ENCODE peak calls at places on chromosomes 4 and X, in seven cellular contexts. One of them, this sample, is unnamed.

GRCh38 chr4:149784018-149784417 is 31.6 kb downstream of the IQCM start:
- DNase-seq in suprapubic skin: no peak
- DNase-seq in uterus: no peak
- DNase-seq in IMR-90: peak; percentile 32
- DNase-seq in prostate gland: no peak
- DNase-seq in fibroblast of lung: no peak
- DNase-seq in breast epithelium: no peak
- DNase-seq in this sample: no peak

GRCh38 chrX:57964975-57965374 is 54.7 kb upstream of the ZXDA start:
- DNase-seq in suprapubic skin: no peak
- DNase-seq in uterus: no peak
- DNase-seq in IMR-90: no peak
- DNase-seq in prostate gland: no peak
- DNase-seq in fibroblast of lung: no peak
- DNase-seq in breast epithelium: no peak
- DNase-seq in this sample: no peak

GRCh38 chrX:153685751-153686676 is 1.7 kb upstream of the SLC6A8 start:
- DNase-seq in suprapubic skin: no peak
- DNase-seq in uterus: no peak
- DNase-seq in IMR-90: no peak
- DNase-seq in prostate gland: no peak
- DNase-seq in fibroblast of lung: no peak
- DNase-seq in breast epithelium: no peak
- DNase-seq in this sample: no peak

GRCh38 chrX:109774706-109775105 is 41.6 kb upstream of the ACSL4 start:
- DNase-seq in suprapubic skin: no peak
- DNase-seq in uterus: no peak
- DNase-seq in IMR-90: peak; percentile 77
- DNase-seq in prostate gland: no peak
- DNase-seq in fibroblast of lung: peak; percentile 81
- DNase-seq in breast epithelium: no peak
- DNase-seq in this sample: no peak

GRCh38 chr4:106810122-106810521 is 226.0 kb downstream of the DKK2 start:
- DNase-seq in suprapubic skin: no peak
- DNase-seq in uterus: no peak
- DNase-seq in IMR-90: no peak
- DNase-seq in prostate gland: no peak
- DNase-seq in fibroblast of lung: no peak
- DNase-seq in breast epithelium: no peak
- DNase-seq in this sample: no peak

GRCh38 chr4:186335793-186336192 is 69.8 kb downstream of the F11 start:
- DNase-seq in suprapubic skin: no peak
- DNase-seq in uterus: no peak
- DNase-seq in IMR-90: no peak
- DNase-seq in prostate gland: no peak
- DNase-seq in fibroblast of lung: no peak
- DNase-seq in breast epithelium: no peak
- DNase-seq in this sample: no peak

GRCh38 chr4:75741027-75741426 is 16.6 kb downstream of the USO1 start:
- DNase-seq in suprapubic skin: no peak
- DNase-seq in uterus: no peak
- DNase-seq in IMR-90: peak; percentile 35
- DNase-seq in prostate gland: no peak
- DNase-seq in fibroblast of lung: no peak
- DNase-seq in breast epithelium: no peak
- DNase-seq in this sample: no peak

GRCh38 chr4:130703211-130703920 is 1607.4 kb downstream of the C4orf33 start:
- DNase-seq in suprapubic skin: no peak
- DNase-seq in uterus: no peak
- DNase-seq in IMR-90: no peak
- DNase-seq in prostate gland: no peak
- DNase-seq in fibroblast of lung: no peak
- DNase-seq in breast epithelium: no peak
- DNase-seq in this sample: no peak

GRCh38 chr4:76377922-76378321 is 43.0 kb downstream of the CCDC158 start:
- DNase-seq in suprapubic skin: no peak
- DNase-seq in uterus: no peak
- DNase-seq in IMR-90: peak; percentile 61
- DNase-seq in prostate gland: no peak
- DNase-seq in fibroblast of lung: peak; percentile 64
- DNase-seq in breast epithelium: no peak
- DNase-seq in this sample: peak; percentile 49

GRCh38 chrX:20267924-20268701 is 1.4 kb upstream of the RPS6KA3 start:
- DNase-seq in suprapubic skin: peak; percentile 74
- DNase-seq in uterus: peak; percentile 61
- DNase-seq in IMR-90: no peak
- DNase-seq in prostate gland: peak; percentile 33
- DNase-seq in fibroblast of lung: peak; percentile 43
- DNase-seq in breast epithelium: peak; percentile 27
- DNase-seq in this sample: no peak

GRCh38 chr4:62683799-62684566 is 1483.9 kb downstream of the ADGRL3 start:
- DNase-seq in suprapubic skin: no peak
- DNase-seq in uterus: no peak
- DNase-seq in IMR-90: no peak
- DNase-seq in prostate gland: no peak
- DNase-seq in fibroblast of lung: no peak
- DNase-seq in breast epithelium: no peak
- DNase-seq in this sample: no peak

GRCh38 chr4:86453044-86453501 is 93.2 kb upstream of the MAPK10 start:
- DNase-seq in suprapubic skin: no peak
- DNase-seq in uterus: peak; percentile 59
- DNase-seq in IMR-90: peak; percentile 70
- DNase-seq in prostate gland: peak; percentile 37
- DNase-seq in fibroblast of lung: peak; percentile 93
- DNase-seq in breast epithelium: no peak
- DNase-seq in this sample: no peak

GRCh38 chr4:86848732-86849617 is at the start of gene SLC10A6:
- DNase-seq in suprapubic skin: no peak
- DNase-seq in uterus: no peak
- DNase-seq in IMR-90: no peak
- DNase-seq in prostate gland: no peak
- DNase-seq in fibroblast of lung: no peak
- DNase-seq in breast epithelium: no peak
- DNase-seq in this sample: no peak

GRCh38 chr4:10704050-10704810 is 19.7 kb upstream of the CLNK start:
- DNase-seq in suprapubic skin: no peak
- DNase-seq in uterus: no peak
- DNase-seq in IMR-90: peak; percentile 32
- DNase-seq in prostate gland: no peak
- DNase-seq in fibroblast of lung: peak; percentile 49
- DNase-seq in breast epithelium: no peak
- DNase-seq in this sample: no peak

GRCh38 chrX:74902806-74903205 is 22.4 kb downstream of the NEXMIF start:
- DNase-seq in suprapubic skin: no peak
- DNase-seq in uterus: no peak
- DNase-seq in IMR-90: no peak
- DNase-seq in prostate gland: peak; percentile 3
- DNase-seq in fibroblast of lung: no peak
- DNase-seq in breast epithelium: no peak
- DNase-seq in this sample: no peak

GRCh38 chr4:77751764-77752163 is 67.4 kb downstream of the CNOT6L start:
- DNase-seq in suprapubic skin: no peak
- DNase-seq in uterus: no peak
- DNase-seq in IMR-90: no peak
- DNase-seq in prostate gland: no peak
- DNase-seq in fibroblast of lung: no peak
- DNase-seq in breast epithelium: no peak
- DNase-seq in this sample: no peak

GRCh38 chr4:28555851-28556250 is 1695.2 kb downstream of the STIM2 start:
- DNase-seq in suprapubic skin: no peak
- DNase-seq in uterus: no peak
- DNase-seq in IMR-90: peak; percentile 5
- DNase-seq in prostate gland: no peak
- DNase-seq in fibroblast of lung: peak; percentile 6
- DNase-seq in breast epithelium: no peak
- DNase-seq in this sample: no peak

GRCh38 chr4:140315970-140316369 is 57.5 kb upstream of the SCOC start:
- DNase-seq in suprapubic skin: no peak
- DNase-seq in uterus: no peak
- DNase-seq in IMR-90: no peak
- DNase-seq in prostate gland: no peak
- DNase-seq in fibroblast of lung: no peak
- DNase-seq in breast epithelium: no peak
- DNase-seq in this sample: no peak

GRCh38 chrX:101485212-101486064 is at the start of gene ARMCX4:
- DNase-seq in suprapubic skin: peak; percentile 77
- DNase-seq in uterus: peak; percentile 58
- DNase-seq in IMR-90: peak; percentile 62
- DNase-seq in prostate gland: peak; percentile 42
- DNase-seq in fibroblast of lung: peak; percentile 64
- DNase-seq in breast epithelium: peak; percentile 46
- DNase-seq in this sample: peak; percentile 20

GRCh38 chrX:64204701-64205440 is 637 bp downstream of the AMER1 start:
- DNase-seq in suprapubic skin: peak; percentile 69
- DNase-seq in uterus: peak; percentile 33
- DNase-seq in IMR-90: peak; percentile 19
- DNase-seq in prostate gland: peak; percentile 9
- DNase-seq in fibroblast of lung: peak; percentile 36
- DNase-seq in breast epithelium: peak; percentile 18
- DNase-seq in this sample: no peak

GRCh38 chrX:103878466-103879151 is 46.6 kb upstream of the RAB9B start:
- DNase-seq in suprapubic skin: no peak
- DNase-seq in uterus: no peak
- DNase-seq in IMR-90: peak; percentile 68
- DNase-seq in prostate gland: no peak
- DNase-seq in fibroblast of lung: peak; percentile 41
- DNase-seq in breast epithelium: no peak
- DNase-seq in this sample: no peak

GRCh38 chrX:40154229-40154852 is 56.6 kb upstream of the BCOR start:
- DNase-seq in suprapubic skin: no peak
- DNase-seq in uterus: peak; percentile 39
- DNase-seq in IMR-90: no peak
- DNase-seq in prostate gland: no peak
- DNase-seq in fibroblast of lung: peak; percentile 53
- DNase-seq in breast epithelium: no peak
- DNase-seq in this sample: no peak

GRCh38 chr4:40933272-40934053 is 183.7 kb downstream of the NSUN7 start:
- DNase-seq in suprapubic skin: no peak
- DNase-seq in uterus: no peak
- DNase-seq in IMR-90: peak; percentile 86
- DNase-seq in prostate gland: no peak
- DNase-seq in fibroblast of lung: peak; percentile 64
- DNase-seq in breast epithelium: peak; percentile 5
- DNase-seq in this sample: no peak

GRCh38 chrX:6226053-6226645 is 2.5 kb downstream of the NLGN4X start:
- DNase-seq in suprapubic skin: no peak
- DNase-seq in uterus: no peak
- DNase-seq in IMR-90: no peak
- DNase-seq in prostate gland: no peak
- DNase-seq in fibroblast of lung: no peak
- DNase-seq in breast epithelium: no peak
- DNase-seq in this sample: no peak
- H3K4me3 ChIP-seq in suprapubic skin: peak overlapping the region; percentile 39
- H3K4me3 ChIP-seq in uterus: peak overlapping the region; percentile 31
- H3K4me3 ChIP-seq in IMR-90: no peak overlapping the region
- H3K4me3 ChIP-seq in prostate gland: no peak overlapping the region
- H3K4me3 ChIP-seq in fibroblast of lung: no peak overlapping the region
- H3K4me3 ChIP-seq in breast epithelium: peak overlapping the region; percentile 54
- H3K4me3 ChIP-seq in this sample: no peak overlapping the region

DNA sequence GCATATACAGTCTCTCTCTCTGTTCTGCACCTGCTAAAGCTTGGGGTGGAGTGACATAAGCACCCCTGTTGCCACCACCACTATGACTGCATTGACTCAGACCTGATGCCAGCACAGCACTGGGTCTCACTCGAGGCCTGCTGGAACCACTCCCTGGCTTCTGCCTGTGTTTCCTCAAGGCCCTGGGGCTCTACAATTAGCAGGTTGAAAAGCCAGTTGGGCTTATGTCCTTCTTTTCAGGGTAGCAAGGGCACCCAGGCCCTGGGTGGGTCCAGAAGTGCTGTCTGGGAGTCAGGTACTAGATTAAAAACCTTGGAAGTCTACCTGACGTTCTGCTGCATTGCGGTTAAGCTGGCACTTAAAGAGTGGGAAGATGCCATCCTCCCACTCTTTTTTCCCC is 50.5 kb upstream of the MAGEC3 start:
- DNase-seq in suprapubic skin: no peak
- DNase-seq in uterus: no peak
- DNase-seq in IMR-90: no peak
- DNase-seq in prostate gland: no peak
- DNase-seq in fibroblast of lung: no peak
- DNase-seq in breast epithelium: no peak
- DNase-seq in this sample: no peak
- H3K4me1 ChIP-seq in suprapubic skin: no peaks in the 10 kb centered on the region
- H3K4me1 ChIP-seq in uterus: no peaks in the 10 kb centered on the region
- H3K4me1 ChIP-seq in IMR-90: no peaks in the 10 kb centered on the region
- H3K4me1 ChIP-seq in prostate gland: no peaks in the 10 kb centered on the region
- H3K4me1 ChIP-seq in fibroblast of lung: no peaks in the 10 kb centered on the region
- H3K4me1 ChIP-seq in breast epithelium: no peaks in the 10 kb centered on the region
- H3K4me1 ChIP-seq in this sample: no peaks in the 10 kb centered on the region

DNA sequence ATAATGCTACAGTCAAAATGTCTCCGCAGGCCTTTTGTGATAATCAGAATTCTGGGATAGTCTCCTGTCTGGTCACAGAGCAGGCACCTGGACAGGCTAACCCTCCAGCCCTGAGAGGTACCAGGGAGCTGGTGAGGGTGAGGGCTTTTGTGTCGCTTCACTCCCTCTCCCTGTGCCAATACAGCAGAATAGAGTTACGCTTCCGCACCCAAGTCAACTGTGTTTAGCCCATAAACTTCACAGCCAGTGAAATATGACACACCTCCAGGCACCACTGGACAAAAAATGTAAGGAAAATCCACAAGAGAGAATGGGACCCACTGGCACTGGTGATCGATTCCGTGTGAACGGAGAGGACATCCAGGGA is 1.3 kb downstream of the GAK start:
- DNase-seq in suprapubic skin: peak; percentile 50
- DNase-seq in uterus: no peak
- DNase-seq in IMR-90: no peak
- DNase-seq in prostate gland: no peak
- DNase-seq in fibroblast of lung: no peak
- DNase-seq in breast epithelium: no peak
- DNase-seq in this sample: no peak
- H3K27ac ChIP-seq in suprapubic skin: no peak overlapping the region
- H3K27ac ChIP-seq in uterus: no peak overlapping the region
- H3K27ac ChIP-seq in IMR-90: peak overlapping the region; percentile 85
- H3K27ac ChIP-seq in prostate gland: no peak overlapping the region
- H3K27ac ChIP-seq in fibroblast of lung: peak overlapping the region; percentile 98
- H3K27ac ChIP-seq in breast epithelium: peak overlapping the region; percentile 89
- H3K27ac ChIP-seq in this sample: peak overlapping the region; percentile 99

GRCh38 chr4:168592676-168593075 is 95.8 kb downstream of the PALLD start:
- DNase-seq in suprapubic skin: no peak
- DNase-seq in uterus: no peak
- DNase-seq in IMR-90: no peak
- DNase-seq in prostate gland: peak; percentile 13
- DNase-seq in fibroblast of lung: no peak
- DNase-seq in breast epithelium: no peak
- DNase-seq in this sample: no peak

GRCh38 chr4:168589154-168589553 is 92.3 kb downstream of the PALLD start:
- DNase-seq in suprapubic skin: no peak
- DNase-seq in uterus: no peak
- DNase-seq in IMR-90: peak; percentile 90
- DNase-seq in prostate gland: peak; percentile 20
- DNase-seq in fibroblast of lung: peak; percentile 79
- DNase-seq in breast epithelium: peak; percentile 68
- DNase-seq in this sample: no peak

GRCh38 chr4:168598191-168598590 is 101.3 kb downstream of the PALLD start:
- DNase-seq in suprapubic skin: no peak
- DNase-seq in uterus: no peak
- DNase-seq in IMR-90: no peak
- DNase-seq in prostate gland: peak; percentile 27
- DNase-seq in fibroblast of lung: no peak
- DNase-seq in breast epithelium: no peak
- DNase-seq in this sample: no peak

GRCh38 chr4:168594121-168594520 is 97.3 kb downstream of the PALLD start:
- DNase-seq in suprapubic skin: no peak
- DNase-seq in uterus: no peak
- DNase-seq in IMR-90: no peak
- DNase-seq in prostate gland: no peak
- DNase-seq in fibroblast of lung: no peak
- DNase-seq in breast epithelium: no peak
- DNase-seq in this sample: no peak

GRCh38 chr4:168593399-168593798 is 96.5 kb downstream of the PALLD start:
- DNase-seq in suprapubic skin: no peak
- DNase-seq in uterus: no peak
- DNase-seq in IMR-90: peak; percentile 76
- DNase-seq in prostate gland: no peak
- DNase-seq in fibroblast of lung: no peak
- DNase-seq in breast epithelium: no peak
- DNase-seq in this sample: no peak
- H3K4me3 ChIP-seq in suprapubic skin: no peak overlapping the region
- H3K4me3 ChIP-seq in uterus: no peak overlapping the region
- H3K4me3 ChIP-seq in IMR-90: no peak overlapping the region
- H3K4me3 ChIP-seq in prostate gland: no peak overlapping the region
- H3K4me3 ChIP-seq in fibroblast of lung: no peak overlapping the region
- H3K4me3 ChIP-seq in breast epithelium: no peak overlapping the region
- H3K4me3 ChIP-seq in this sample: no peak overlapping the region

This sample was measured in CD4-positive, alpha-beta memory T cell.